ENCODE peak calls at places on chromosomes 16 and 17, in six cellular contexts. One of them, this sample, is unnamed.

GRCh38 chr16:30351586-30352419 is 3.3 kb downstream of the CD2BP2 start:
- DNase-seq in cerebellar nuclear complex: no peak
- DNase-seq in naive thymus-derived CD4-positive, alpha-beta T cell: no peak
- DNase-seq in activated T-cell treated with anti-CD3 and anti-CD28 coated beads for 48 hours: no peak
- DNase-seq in CD4-positive, CD25-positive, alpha-beta regulatory T cell: no peak
- DNase-seq in EL: peak
- DNase-seq in this sample: no peak

GRCh38 chr17:38448208-38448776 is 20.0 kb downstream of the ARHGAP23 start:
- DNase-seq in cerebellar nuclear complex: no peak
- DNase-seq in naive thymus-derived CD4-positive, alpha-beta T cell: no peak
- DNase-seq in activated T-cell treated with anti-CD3 and anti-CD28 coated beads for 48 hours: no peak
- DNase-seq in CD4-positive, CD25-positive, alpha-beta regulatory T cell: no peak
- DNase-seq in EL: peak
- DNase-seq in this sample: no peak

GRCh38 chr17:73697872-73698271 is 53.6 kb upstream of the SDK2 start:
- DNase-seq in cerebellar nuclear complex: no peak
- DNase-seq in naive thymus-derived CD4-positive, alpha-beta T cell: no peak
- DNase-seq in activated T-cell treated with anti-CD3 and anti-CD28 coated beads for 48 hours: no peak
- DNase-seq in CD4-positive, CD25-positive, alpha-beta regulatory T cell: no peak
- DNase-seq in EL: no peak
- DNase-seq in this sample: no peak

GRCh38 chr16:2208308-2208707 is 2.4 kb downstream of the BRICD5 start:
- DNase-seq in cerebellar nuclear complex: no peak
- DNase-seq in naive thymus-derived CD4-positive, alpha-beta T cell: no peak
- DNase-seq in activated T-cell treated with anti-CD3 and anti-CD28 coated beads for 48 hours: no peak
- DNase-seq in CD4-positive, CD25-positive, alpha-beta regulatory T cell: no peak
- DNase-seq in EL: no peak
- DNase-seq in this sample: no peak

GRCh38 chr17:49353607-49354006 is 8.4 kb downstream of the ZNF652 start:
- DNase-seq in cerebellar nuclear complex: no peak
- DNase-seq in naive thymus-derived CD4-positive, alpha-beta T cell: no peak
- DNase-seq in activated T-cell treated with anti-CD3 and anti-CD28 coated beads for 48 hours: no peak
- DNase-seq in CD4-positive, CD25-positive, alpha-beta regulatory T cell: no peak
- DNase-seq in EL: no peak
- DNase-seq in this sample: no peak

GRCh38 chr16:88613-89012 is 10.6 kb downstream of the MPG start:
- DNase-seq in cerebellar nuclear complex: no peak
- DNase-seq in naive thymus-derived CD4-positive, alpha-beta T cell: no peak
- DNase-seq in activated T-cell treated with anti-CD3 and anti-CD28 coated beads for 48 hours: no peak
- DNase-seq in CD4-positive, CD25-positive, alpha-beta regulatory T cell: no peak
- DNase-seq in EL: no peak
- DNase-seq in this sample: no peak

GRCh38 chr17:53722407-53722806 is 100.3 kb upstream of the KIF2B start:
- DNase-seq in cerebellar nuclear complex: no peak
- DNase-seq in naive thymus-derived CD4-positive, alpha-beta T cell: no peak
- DNase-seq in activated T-cell treated with anti-CD3 and anti-CD28 coated beads for 48 hours: no peak
- DNase-seq in CD4-positive, CD25-positive, alpha-beta regulatory T cell: no peak
- DNase-seq in EL: peak
- DNase-seq in this sample: no peak

GRCh38 chr17:8807070-8807550 is 7.9 kb upstream of the MFSD6L start:
- DNase-seq in cerebellar nuclear complex: no peak
- DNase-seq in naive thymus-derived CD4-positive, alpha-beta T cell: no peak
- DNase-seq in activated T-cell treated with anti-CD3 and anti-CD28 coated beads for 48 hours: no peak
- DNase-seq in CD4-positive, CD25-positive, alpha-beta regulatory T cell: no peak
- DNase-seq in EL: peak
- DNase-seq in this sample: peak

GRCh38 chr17:68656666-68657065 is 55.5 kb upstream of the FAM20A start:
- DNase-seq in cerebellar nuclear complex: no peak
- DNase-seq in naive thymus-derived CD4-positive, alpha-beta T cell: no peak
- DNase-seq in activated T-cell treated with anti-CD3 and anti-CD28 coated beads for 48 hours: no peak
- DNase-seq in CD4-positive, CD25-positive, alpha-beta regulatory T cell: no peak
- DNase-seq in EL: no peak
- DNase-seq in this sample: no peak

GRCh38 chr16:3112058-3112880 is at the start of gene ZNF205:
- DNase-seq in cerebellar nuclear complex: no peak
- DNase-seq in naive thymus-derived CD4-positive, alpha-beta T cell: no peak
- DNase-seq in activated T-cell treated with anti-CD3 and anti-CD28 coated beads for 48 hours: no peak
- DNase-seq in CD4-positive, CD25-positive, alpha-beta regulatory T cell: no peak
- DNase-seq in EL: peak
- DNase-seq in this sample: no peak

GRCh38 chr17:67902531-67903231 is 77.4 kb downstream of the BPTF start:
- DNase-seq in cerebellar nuclear complex: no peak
- DNase-seq in naive thymus-derived CD4-positive, alpha-beta T cell: no peak
- DNase-seq in activated T-cell treated with anti-CD3 and anti-CD28 coated beads for 48 hours: no peak
- DNase-seq in CD4-positive, CD25-positive, alpha-beta regulatory T cell: no peak
- DNase-seq in EL: no peak
- DNase-seq in this sample: no peak

GRCh38 chr17:58224315-58224714 is 5.3 kb upstream of the MKS1 start:
- DNase-seq in cerebellar nuclear complex: no peak
- DNase-seq in naive thymus-derived CD4-positive, alpha-beta T cell: no peak
- DNase-seq in activated T-cell treated with anti-CD3 and anti-CD28 coated beads for 48 hours: no peak
- DNase-seq in CD4-positive, CD25-positive, alpha-beta regulatory T cell: no peak
- DNase-seq in EL: peak
- DNase-seq in this sample: no peak

GRCh38 chr16:69166221-69166833 is 20.6 kb upstream of the SNTB2 start:
- DNase-seq in cerebellar nuclear complex: no peak
- DNase-seq in naive thymus-derived CD4-positive, alpha-beta T cell: peak
- DNase-seq in activated T-cell treated with anti-CD3 and anti-CD28 coated beads for 48 hours: peak
- DNase-seq in CD4-positive, CD25-positive, alpha-beta regulatory T cell: no peak
- DNase-seq in EL: peak
- DNase-seq in this sample: no peak

GRCh38 chr16:30926333-30926811 is 3.0 kb downstream of the FBXL19 start:
- DNase-seq in cerebellar nuclear complex: no peak
- DNase-seq in naive thymus-derived CD4-positive, alpha-beta T cell: no peak
- DNase-seq in activated T-cell treated with anti-CD3 and anti-CD28 coated beads for 48 hours: no peak
- DNase-seq in CD4-positive, CD25-positive, alpha-beta regulatory T cell: no peak
- DNase-seq in EL: no peak
- DNase-seq in this sample: no peak

GRCh38 chr16:3974751-3975150 is 94.2 kb upstream of the CREBBP start:
- DNase-seq in cerebellar nuclear complex: no peak
- DNase-seq in naive thymus-derived CD4-positive, alpha-beta T cell: no peak
- DNase-seq in activated T-cell treated with anti-CD3 and anti-CD28 coated beads for 48 hours: no peak
- DNase-seq in CD4-positive, CD25-positive, alpha-beta regulatory T cell: no peak
- DNase-seq in EL: no peak
- DNase-seq in this sample: no peak